ENCODE peak calls at places on chromosomes 16 and 17, in five cellular contexts. B is HepG2, H is SK-N-SH, F is K562, U is H1. A is an unnamed sample.
A peak's percentile ranks its signal among the peaks of the same experiment; 100 is the strongest.

GRCh38 chr17:80790021-80790765 is 201.4 kb upstream of the CHMP6 start:
- DNase-seq in H (no peak), F (no peak), B (no peak), U (no peak), A (no peak)

GRCh38 chr17:9115446-9116265 is 94.3 kb downstream of the NTN1 start:
- DNase-seq in U (peak; percentile 85), F (peak; percentile 9), B (peak; percentile 4), H (peak; percentile 31), A (no peak)

GRCh38 chr16:55532227-55532626 is 23.4 kb downstream of the LPCAT2 start:
- DNase-seq in B (no peak), H (no peak), F (no peak), U (no peak), A (no peak)

GRCh38 chr16:89562027-89562599 is 1.6 kb downstream of the RPL13 start:
- DNase-seq in U (no peak), H (no peak), F (no peak), B (no peak), A (no peak)

GRCh38 chr16:66619534-66620418 is 15.3 kb downstream of the CMTM3 start:
- DNase-seq in F (no peak), H (no peak), U (no peak), B (no peak), A (no peak)

GRCh38 chr16:1002399-1003161 is 21.0 kb downstream of the SOX8 start:
- DNase-seq in U (no peak), B (peak; percentile 49), H (no peak), F (peak; percentile 77), A (no peak)

GRCh38 chr16:72946474-72947194 is 101.3 kb downstream of the ZFHX3 start:
- DNase-seq in B (no peak), U (no peak), H (no peak), F (no peak), A (no peak)

GRCh38 chr17:4219241-4219640 is 44.5 kb downstream of the ANKFY1 start:
- DNase-seq in B (no peak), H (no peak), F (no peak), U (no peak), A (no peak)

GRCh38 chr17:52181842-52182241 is 23.3 kb upstream of the CA10 start:
- DNase-seq in F (no peak), B (no peak), U (no peak), H (no peak), A (no peak)

GRCh38 chr17:58415371-58416055 is 1.8 kb downstream of the RNF43 start:
- DNase-seq in U (no peak), B (peak; percentile 74), H (peak; percentile 11), F (no peak), A (no peak)

GRCh38 chr17:82394296-82394695 is 22.7 kb downstream of the UTS2R start:
- DNase-seq in B (no peak), H (no peak), U (no peak), F (no peak), A (no peak)

GRCh38 chr17:12098568-12098967 is 77.9 kb downstream of the MAP2K4 start:
- DNase-seq in F (no peak), B (no peak), U (no peak), H (no peak), A (no peak)

GRCh38 chr17:69058165-69058564 is 2.6 kb downstream of the ABCA9 start:
- DNase-seq in B (peak; percentile 41), F (no peak), U (no peak), H (no peak), A (no peak)

GRCh38 chr17:38996660-38997337 is 29.6 kb upstream of the FBXO47 start:
- DNase-seq in F (no peak), B (no peak), H (no peak), U (no peak), A (no peak)

GRCh38 chr17:57255776-57256681 is at the start of gene MSI2:
- DNase-seq in H (peak; percentile 97), B (peak; percentile 76), F (peak; percentile 93), U (peak; percentile 87), A (peak; percentile 79)

GRCh38 chr16:63385714-63386113 is 1349.5 kb upstream of the CDH8 start:
- DNase-seq in U (no peak), B (no peak), F (no peak), H (no peak), A (no peak)

GRCh38 chr17:63116967-63117366 is 150.9 kb downstream of the TANC2 start:
- DNase-seq in F (peak; percentile 8), U (no peak), H (peak; percentile 83), B (no peak), A (no peak)

GRCh38 chr17:51860934-51861561 is 297.5 kb downstream of the CA10 start:
- DNase-seq in F (peak; percentile 21), H (peak; percentile 50), U (peak; percentile 81), B (peak; percentile 44), A (peak; percentile 44)

GRCh38 chr17:14300628-14301278 is at the start of gene HS3ST3B1:
- DNase-seq in F (peak; percentile 90), H (peak; percentile 93), B (peak; percentile 99), U (peak; percentile 98), A (peak; percentile 88)
- TF ChIP-seq CTCF in F (no peak), H (no peak), B (peak; percentile 37), U (no peak), A (no peak)

GRCh38 chr17:19877546-19877945 is 9.8 kb upstream of the ULK2 start:
- DNase-seq in U (no peak), H (no peak), F (no peak), B (no peak), A (no peak)

GRCh38 chr17:19874256-19874655 is 6.5 kb upstream of the ULK2 start:
- DNase-seq in H (no peak), B (no peak), F (no peak), U (no peak), A (no peak)

GRCh38 chr17:19880393-19880792 is 12.7 kb upstream of the ULK2 start:
- DNase-seq in U (no peak), B (no peak), F (no peak), H (no peak), A (no peak)

GRCh38 chr17:19876524-19877161 is 8.9 kb upstream of the ULK2 start:
- DNase-seq in U (no peak), B (no peak), F (no peak), H (no peak), A (peak; percentile 88)
- TF ChIP-seq GABPA in U (no peak), B (no peak), F (no peak), H (no peak), A (no peak)

GRCh38 chr17:54891176-54891821 is 9.4 kb upstream of the TOM1L1 start:
- DNase-seq in F (peak; percentile 74), U (peak; percentile 52), B (peak; percentile 61), H (peak; percentile 76), A (peak; percentile 11)
- TF ChIP-seq CTCF in F (peak; percentile 69), U (no peak), B (peak; percentile 75), H (peak; percentile 87), A (no peak)

GRCh38 chr17:61926831-61927210 is 961 bp downstream of the INTS2 start:
- DNase-seq in F (no peak), U (no peak), B (no peak), H (no peak), A (no peak)
- TF ChIP-seq GABPA in F (no peak), U (no peak), B (no peak), H (no peak), A (no peak)

GRCh38 chr17:3006801-3007200 is 56.6 kb downstream of the OR1D5 start:
- DNase-seq in B (no peak), H (no peak), F (no peak), U (no peak), A (no peak)
- TF ChIP-seq CTCF in B (no peak), H (no peak), F (no peak), U (no peak), A (no peak)

GRCh38 chr17:77353684-77354419 is 213.1 kb downstream of the SEC14L1 start:
- DNase-seq in B (no peak), H (no peak), F (no peak), U (no peak), A (no peak)

GRCh38 chr17:77354721-77355455 is 214.1 kb downstream of the SEC14L1 start:
- DNase-seq in U (no peak), F (no peak), B (peak; percentile 93), H (peak; percentile 60), A (no peak)

GRCh38 chr17:77356109-77356689 is 215.4 kb downstream of the SEC14L1 start:
- DNase-seq in B (no peak), U (no peak), F (peak; percentile 30), H (no peak), A (peak; percentile 32)

GRCh38 chr17:77352996-77353395 is 212.2 kb downstream of the SEC14L1 start:
- DNase-seq in H (no peak), B (no peak), U (no peak), F (no peak), A (no peak)

DNA sequence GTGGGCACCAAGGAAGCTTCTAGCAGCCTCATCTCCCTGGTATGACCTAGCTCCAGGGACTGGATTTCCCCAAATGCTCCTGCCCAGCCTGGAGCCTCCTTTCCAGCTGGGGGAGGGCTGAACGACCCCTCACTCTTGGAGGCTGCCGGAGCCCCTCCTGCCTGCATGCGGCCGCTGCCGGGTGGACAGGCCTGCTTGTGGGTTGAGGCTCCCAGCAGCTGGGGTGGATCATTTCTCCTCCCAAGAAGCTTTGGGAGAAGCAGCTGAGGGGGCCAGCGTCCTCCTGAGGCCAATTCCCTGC is 213.6 kb downstream of the SEC14L1 start:
- DNase-seq in U (no peak), F (no peak), H (no peak), B (no peak), A (no peak)
- TF ChIP-seq GABPA in U (no peak), F (no peak), H (no peak), B (no peak), A (no peak)

A was measured in HL-60.